ENCODE peak calls at places on chromosome 6, in five cellular contexts. N, C, J, L and G are unnamed samples.
A peak's percentile ranks its signal among the peaks of the same experiment; 100 is the strongest.

GRCh38 chr6:98044791-98045190 is 761.8 kb upstream of the MMS22L start:
- DNase-seq in C (no peak), N (no peak), J (no peak), L (no peak), G (no peak)

GRCh38 chr6:73340048-73340447 is 14.0 kb downstream of the DPPA5 start:
- DNase-seq in L (no peak), C (no peak), J (peak; percentile 24), N (no peak), G (no peak)

GRCh38 chr6:107046316-107046715 is 18.3 kb downstream of the MTRES1 start:
- DNase-seq in C (no peak), L (no peak), N (no peak), J (no peak), G (no peak)

GRCh38 chr6:134169881-134170486 is 117.6 kb upstream of the SLC2A12 start:
- DNase-seq in J (no peak), L (no peak), N (no peak), C (no peak), G (no peak)

GRCh38 chr6:31057426-31058003 is 47.2 kb downstream of the MUC22 start:
- DNase-seq in J (peak; percentile 66), N (no peak), C (no peak), L (no peak), G (no peak)

GRCh38 chr6:75170666-75171065 is 35.2 kb downstream of the COL12A1 start:
- DNase-seq in L (no peak), J (no peak), C (no peak), N (no peak), G (no peak)

GRCh38 chr6:56292505-56293181 is 45.3 kb upstream of the COL21A1 start:
- DNase-seq in N (peak; percentile 39), L (no peak), C (no peak), J (peak; percentile 55), G (peak; percentile 41)

GRCh38 chr6:103122766-103123601 is 1729.5 kb downstream of the GRIK2 start:
- DNase-seq in N (no peak), L (peak; percentile 51), J (peak; percentile 29), C (no peak), G (no peak)

GRCh38 chr6:32271427-32271826 is 47.6 kb upstream of the NOTCH4 start:
- DNase-seq in J (no peak), L (no peak), N (no peak), C (no peak), G (no peak)

GRCh38 chr6:158761746-158762145 is 57.4 kb downstream of the EZR start:
- DNase-seq in N (no peak), L (no peak), J (no peak), C (no peak), G (no peak)

GRCh38 chr6:137820425-137820824 is 46.6 kb upstream of the TNFAIP3 start:
- DNase-seq in C (no peak), L (no peak), J (no peak), N (no peak), G (no peak)

GRCh38 chr6:43258807-43259686 is 15.8 kb downstream of the TTBK1 start:
- DNase-seq in J (no peak), C (no peak), N (no peak), L (no peak), G (no peak)

GRCh38 chr6:137016366-137016765 is 28.4 kb downstream of the IL20RA start:
- DNase-seq in L (no peak), N (no peak), J (peak; percentile 97), C (no peak), G (no peak)

GRCh38 chr6:164069352-164070022 is 655.0 kb downstream of the QKI start:
- DNase-seq in J (peak; percentile 95), N (no peak), C (peak; percentile 75), L (no peak), G (no peak)

GRCh38 chr6:86856937-86857563 is 80.3 kb upstream of the HTR1E start:
- DNase-seq in J (peak; percentile 18), N (peak; percentile 3), L (no peak), C (no peak), G (no peak)

DNA sequence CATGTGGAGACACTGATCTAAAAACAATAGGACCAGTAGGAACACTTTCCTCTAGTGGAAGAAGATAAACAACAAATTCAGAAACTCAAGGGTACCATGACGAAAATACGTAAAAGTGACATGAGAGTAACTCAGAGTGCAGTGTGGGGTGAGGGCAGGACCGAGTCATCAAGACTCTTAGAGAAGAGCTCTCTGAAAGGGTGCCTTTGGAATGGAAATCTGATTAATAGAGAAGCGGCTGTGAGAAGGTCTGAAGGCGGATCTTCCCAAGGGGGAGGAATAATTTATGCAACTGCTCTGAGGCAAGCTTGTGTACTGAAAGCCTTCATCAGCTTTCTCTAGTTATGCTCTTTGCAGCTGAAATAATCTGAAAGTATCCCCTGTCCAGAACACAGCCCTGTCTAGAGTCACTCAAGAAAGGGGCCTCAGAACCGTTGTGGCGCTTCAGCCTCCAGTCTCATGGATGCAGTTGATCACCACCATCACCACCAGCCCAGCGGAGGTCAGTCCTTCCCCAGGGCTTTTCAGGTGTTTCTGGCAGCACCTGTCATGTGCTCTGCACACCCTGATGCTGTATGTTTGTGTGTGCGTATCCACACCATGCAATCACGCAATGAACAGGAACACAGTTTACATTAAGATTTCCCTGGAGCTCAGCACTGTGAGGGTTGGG is 396.4 kb downstream of the SMOC2 start:
- DNase-seq in J (no peak), L (no peak), N (no peak), C (no peak), G (no peak)
- H3K4me3 ChIP-seq in J (no peak overlapping the region), L (no peak overlapping the region), N (no peak overlapping the region), C (no peak overlapping the region), G (no peak overlapping the region)

GRCh38 chr6:16239090-16239797 is 857 bp downstream of the GMPR start:
- DNase-seq in J (peak; percentile 30), C (peak; percentile 75), L (peak; percentile 90), N (no peak), G (no peak)
- H3K27ac ChIP-seq in J (peak overlapping the region; percentile 44), C (peak overlapping the region; percentile 94), L (peak overlapping the region; percentile 31), N (no peak overlapping the region), G (peak overlapping the region; percentile 47)

DNA sequence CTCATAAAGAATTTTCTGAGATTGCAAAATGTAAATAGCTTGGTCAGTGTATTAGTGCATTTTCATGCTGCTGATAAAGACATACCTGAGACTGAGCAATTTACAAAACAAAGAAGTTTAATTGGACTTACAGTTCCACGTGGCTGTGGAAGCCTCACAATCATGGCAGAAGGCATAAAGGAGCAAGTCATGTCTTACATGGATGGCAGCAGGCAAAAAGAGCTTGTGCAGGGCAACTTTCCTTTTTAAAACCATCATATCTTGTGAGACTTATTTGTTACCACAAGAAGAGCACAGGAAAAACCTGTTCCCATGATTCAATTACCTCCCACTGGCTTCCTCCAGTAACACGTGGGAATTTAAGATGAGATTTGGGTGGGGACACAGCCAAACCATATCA is 112.7 kb upstream of the HDDC2 start:
- DNase-seq in J (no peak), C (no peak), N (no peak), L (no peak), G (no peak)
- H3K4me3 ChIP-seq in J (no peak overlapping the region), C (no peak overlapping the region), N (no peak overlapping the region), L (no peak overlapping the region), G (no peak overlapping the region)

DNA sequence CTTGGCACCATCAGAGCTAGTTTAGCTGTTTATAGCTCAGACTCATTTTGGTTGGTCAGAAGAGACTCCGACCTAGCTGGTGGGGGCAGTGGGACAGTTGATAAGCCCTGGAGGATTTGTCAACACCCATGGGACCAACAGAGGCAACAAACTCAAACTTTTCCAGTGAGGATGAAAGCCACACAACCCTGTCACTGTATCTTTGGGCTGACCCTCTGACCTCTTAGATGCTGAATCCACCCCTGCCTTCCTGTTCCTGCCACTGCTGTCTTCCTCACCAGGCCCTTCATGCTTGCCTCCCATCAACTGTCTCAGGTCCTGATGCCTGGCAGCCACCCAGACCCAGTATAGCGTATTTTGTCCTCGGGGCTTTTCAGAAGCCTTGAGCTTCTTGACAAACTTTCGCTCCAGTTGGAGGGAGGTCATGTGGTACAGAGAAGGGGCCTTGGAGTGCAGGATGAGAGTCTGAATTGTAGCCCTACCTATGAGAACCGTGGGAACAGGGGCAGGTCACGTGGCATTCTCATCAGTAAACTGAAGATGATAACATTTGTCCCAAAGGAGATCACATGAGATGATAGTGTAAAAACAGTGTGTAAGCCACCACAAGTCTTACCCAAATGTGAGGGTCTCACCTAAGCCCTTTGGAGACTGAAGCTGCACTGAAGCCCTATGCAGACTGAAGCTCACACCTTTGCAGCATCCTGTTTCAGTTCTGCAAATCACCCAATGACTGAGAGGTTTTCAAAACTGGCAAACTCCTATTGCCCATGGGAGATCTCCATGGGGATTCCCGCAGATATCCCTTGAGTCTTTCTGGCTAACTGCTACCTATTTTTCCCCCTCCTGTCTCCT is 72.0 kb upstream of the F13A1 start:
- DNase-seq in J (no peak), N (no peak), L (no peak), C (no peak), G (no peak)
- H3K27ac ChIP-seq in J (no peak overlapping the region), N (no peak overlapping the region), L (no peak overlapping the region), C (no peak overlapping the region), G (no peak overlapping the region)

DNA sequence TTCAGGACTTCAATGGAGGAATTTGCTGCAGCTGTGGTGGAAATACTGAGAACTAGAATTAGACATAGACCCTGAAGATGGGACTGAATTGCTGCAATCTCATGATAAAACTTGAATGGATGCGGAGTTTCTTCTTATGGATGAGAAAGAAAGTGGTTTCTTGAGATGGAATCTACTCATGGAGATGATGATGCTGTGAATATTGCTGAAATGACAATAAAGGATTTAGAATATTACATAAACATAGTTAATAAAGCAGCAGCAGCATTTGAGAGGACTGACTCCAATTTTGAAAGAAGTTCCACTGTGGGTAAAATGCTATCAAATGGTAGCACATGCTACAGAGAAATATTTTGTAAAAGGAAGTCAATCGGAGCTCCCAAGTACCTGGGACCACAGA is 264.6 kb downstream of the UBE3D start:
- DNase-seq in L (no peak), N (no peak), J (no peak), C (no peak), G (no peak)
- H3K4me3 ChIP-seq in L (no peak overlapping the region), N (no peak overlapping the region), J (no peak overlapping the region), C (no peak overlapping the region), G (no peak overlapping the region)

GRCh38 chr6:147167576-147168461 is 36.4 kb upstream of the STXBP5 start:
- DNase-seq in C (no peak), N (no peak), L (no peak), J (peak; percentile 10), G (no peak)
- H3K27ac ChIP-seq in C (no peak overlapping the region), N (no peak overlapping the region), L (no peak overlapping the region), J (no peak overlapping the region), G (no peak overlapping the region)

DNA sequence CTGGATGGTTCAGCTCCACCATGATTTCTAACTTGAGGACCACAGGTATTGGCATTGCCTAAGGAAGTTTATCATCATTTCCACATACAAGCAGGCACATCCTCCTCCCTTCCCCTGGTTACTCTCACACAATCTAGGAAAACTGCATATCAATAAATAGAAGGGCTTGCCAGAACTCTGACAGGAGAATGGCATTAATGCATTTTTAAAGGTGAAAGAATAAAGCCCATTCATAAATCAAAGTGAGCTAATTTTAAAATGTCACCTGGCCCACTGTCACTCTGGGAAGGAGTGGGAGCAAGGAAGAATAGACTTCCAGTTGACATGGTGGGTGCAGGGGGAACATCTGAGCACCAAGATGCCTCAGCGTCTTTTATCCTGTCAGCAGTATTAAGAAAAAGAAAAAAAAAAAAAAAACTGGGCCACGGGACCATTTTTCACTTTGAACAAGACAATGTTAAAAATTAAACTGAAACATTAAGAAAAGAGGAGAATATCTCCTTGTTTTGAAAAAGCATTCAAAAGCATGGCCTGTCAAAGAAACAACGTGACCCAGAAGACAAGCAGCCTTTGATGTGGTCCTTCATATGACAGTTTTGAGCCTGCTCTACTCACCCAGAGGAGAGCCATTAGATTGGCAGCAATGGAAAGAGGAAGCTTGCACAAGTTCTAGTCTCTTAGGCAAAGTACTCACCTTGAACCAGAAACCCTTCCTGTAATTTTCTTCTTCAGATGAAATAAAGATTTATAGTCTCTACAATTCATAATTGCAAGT is 39.3 kb upstream of the SMLR1 start:
- DNase-seq in J (no peak), C (no peak), N (no peak), L (no peak), G (no peak)
- H3K4me3 ChIP-seq in J (no peak overlapping the region), C (no peak overlapping the region), N (no peak overlapping the region), L (no peak overlapping the region), G (no peak overlapping the region)